ENCODE peak calls at places on chromosomes 6 and 20, in seven cellular contexts. P is breast epithelium, A is OCI-LY7, V is neural progenitor cell, N is body of pancreas, C is heart left ventricle, G is keratinocyte. W is an unnamed sample.

GRCh38 chr6:122187186-122187585 is 212.3 kb upstream of the HSF2 start:
- DNase-seq in P (no peak), A (no peak), V (no peak), N (no peak), C (no peak), G (no peak), W (no peak)

GRCh38 chr20:24648481-24648880 is 179.1 kb downstream of the SYNDIG1 start:
- DNase-seq in P (no peak), A (no peak), V (no peak), N (no peak), C (no peak), G (no peak), W (no peak)

GRCh38 chr6:33877982-33878381 is 74.2 kb upstream of the MLN start:
- DNase-seq in P (no peak), A (no peak), V (no peak), N (peak; percentile 55), C (no peak), G (no peak), W (no peak)

GRCh38 chr6:44535446-44535845 is 147.9 kb downstream of the CDC5L start:
- DNase-seq in P (no peak), A (no peak), V (no peak), N (no peak), C (no peak), G (no peak), W (no peak)

GRCh38 chr6:149347067-149347466 is 29.6 kb downstream of the TAB2 start:
- DNase-seq in P (no peak), A (no peak), V (no peak), N (no peak), C (no peak), G (no peak), W (no peak)

GRCh38 chr20:48962976-48963730 is 41.6 kb downstream of the ARFGEF2 start:
- DNase-seq in P (peak; percentile 56), A (no peak), V (no peak), N (no peak), C (no peak), G (no peak), W (no peak)

GRCh38 chr6:90233994-90234393 is 62.6 kb downstream of the BACH2 start:
- DNase-seq in P (no peak), A (no peak), V (no peak), N (no peak), C (no peak), G (no peak), W (no peak)

GRCh38 chr6:154164397-154164796 is 125.4 kb downstream of the OPRM1 start:
- DNase-seq in P (peak; percentile 66), A (no peak), V (no peak), N (peak; percentile 25), C (no peak), G (no peak), W (no peak)

GRCh38 chr6:132812756-132813172 is 1.6 kb upstream of the RPS12 start:
- DNase-seq in P (no peak), A (no peak), V (peak; percentile 19), N (no peak), C (no peak), G (no peak), W (no peak)

GRCh38 chr6:118419448-118420394 is 128.4 kb upstream of the PLN start:
- DNase-seq in P (no peak), A (no peak), V (no peak), N (no peak), C (no peak), G (no peak), W (no peak)

GRCh38 chr20:29297411-29298270 is 1959.8 kb upstream of the DEFB115 start:
- DNase-seq in P (no peak), A (no peak), V (no peak), N (no peak), C (no peak), G (no peak), W (no peak)

GRCh38 chr20:29298759-29299613 is 1958.5 kb upstream of the DEFB115 start:
- DNase-seq in P (no peak), A (no peak), V (no peak), N (no peak), C (no peak), G (no peak), W (no peak)

GRCh38 chr20:29298271-29298590 is 1959.2 kb upstream of the DEFB115 start:
- DNase-seq in P (no peak), A (no peak), V (no peak), N (no peak), C (no peak), G (no peak), W (no peak)

GRCh38 chr20:29299811-29300578 is 1957.5 kb upstream of the DEFB115 start:
- DNase-seq in P (no peak), A (no peak), V (no peak), N (no peak), C (no peak), G (no peak), W (no peak)

GRCh38 chr20:29296256-29297230 is 1960.9 kb upstream of the DEFB115 start:
- DNase-seq in P (no peak), A (no peak), V (no peak), N (no peak), C (no peak), G (no peak), W (no peak)
- H3K9me3 ChIP-seq in P (peaks cover 50% of the 10 kb centered on the region), A (no peaks in the 10 kb centered on the region), V (no peaks in the 10 kb centered on the region), N (no peaks in the 10 kb centered on the region), C (no peaks in the 10 kb centered on the region), G (peaks cover 25% of the 10 kb centered on the region), W (peaks cover 10% of the 10 kb centered on the region)

GRCh38 chr6:157531169-157531985 is 150.4 kb downstream of the ZDHHC14 start:
- DNase-seq in P (no peak), A (no peak), V (peak; percentile 36), N (no peak), C (no peak), G (no peak), W (no peak)

GRCh38 chr6:157531986-157532365 is 151.0 kb downstream of the ZDHHC14 start:
- DNase-seq in P (no peak), A (no peak), V (no peak), N (no peak), C (no peak), G (no peak), W (no peak)

GRCh38 chr6:157534134-157534871 is 153.3 kb downstream of the ZDHHC14 start:
- DNase-seq in P (no peak), A (no peak), V (no peak), N (no peak), C (no peak), G (no peak), W (no peak)

GRCh38 chr6:157533397-157533814 is 152.4 kb downstream of the ZDHHC14 start:
- DNase-seq in P (no peak), A (no peak), V (peak; percentile 77), N (no peak), C (no peak), G (no peak), W (no peak)

GRCh38 chr6:157532963-157533362 is 152.0 kb downstream of the ZDHHC14 start:
- DNase-seq in P (no peak), A (no peak), V (no peak), N (no peak), C (no peak), G (no peak), W (no peak)
- H3K4me1 ChIP-seq in P (peaks cover 5% of the 10 kb centered on the region), A (peaks cover 9% of the 10 kb centered on the region), V (peaks cover 56% of the 10 kb centered on the region), N (peaks cover 12% of the 10 kb centered on the region), C (peaks cover 7% of the 10 kb centered on the region), G (peaks cover 28% of the 10 kb centered on the region), W (peaks cover 6% of the 10 kb centered on the region)

GRCh38 chr20:50344232-50345071 is 153.8 kb downstream of the CEBPB start:
- DNase-seq in P (no peak), A (peak; percentile 8), V (no peak), N (no peak), C (peak; percentile 27), G (no peak), W (no peak)
- TF ChIP-seq CTCF in P (no peak), A (peak; percentile 50), V (peak; percentile 30), N (peak; percentile 29), C (no peak), G (peak; percentile 28), W (no peak)

DNA sequence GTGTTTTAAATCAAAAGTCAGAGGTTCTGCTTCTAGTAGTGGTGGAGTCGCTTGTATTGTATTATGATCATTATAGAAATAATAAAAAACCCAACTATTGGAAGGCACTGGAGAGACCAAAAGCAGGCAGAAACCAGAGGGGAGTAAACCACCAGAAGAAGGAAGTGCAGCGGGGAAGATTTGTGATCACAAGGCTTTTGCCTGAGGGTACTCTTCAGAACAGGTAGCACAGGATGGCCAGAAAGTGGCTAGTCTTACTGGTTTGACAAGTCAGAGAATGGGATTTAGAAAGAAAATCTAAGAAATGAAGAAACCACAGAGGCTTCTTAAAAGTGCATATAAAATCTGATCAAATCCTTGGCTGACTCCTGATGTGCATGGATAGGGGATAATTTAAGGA is 24.0 kb downstream of the MAPK13 start:
- DNase-seq in P (peak; percentile 53), A (no peak), V (no peak), N (no peak), C (no peak), G (no peak), W (no peak)
- H3K9me3 ChIP-seq in P (no peaks in the 10 kb centered on the region), A (peaks cover 9% of the 10 kb centered on the region), V (peaks cover 6% of the 10 kb centered on the region), N (no peaks in the 10 kb centered on the region), C (no peaks in the 10 kb centered on the region), G (no peaks in the 10 kb centered on the region), W (no peaks in the 10 kb centered on the region)

GRCh38 chr6:52502306-52503029 is 74.4 kb downstream of the TRAM2 start:
- DNase-seq in P (no peak), A (no peak), V (no peak), N (no peak), C (no peak), G (no peak), W (no peak)

GRCh38 chr6:52505726-52506501 is 70.9 kb downstream of the TRAM2 start:
- DNase-seq in P (no peak), A (peak; percentile 46), V (no peak), N (no peak), C (no peak), G (no peak), W (no peak)

GRCh38 chr6:52503344-52503747 is 73.5 kb downstream of the TRAM2 start:
- DNase-seq in P (no peak), A (no peak), V (peak; percentile 62), N (no peak), C (peak; percentile 59), G (no peak), W (no peak)

GRCh38 chr6:52504778-52505127 is 72.1 kb downstream of the TRAM2 start:
- DNase-seq in P (no peak), A (no peak), V (no peak), N (no peak), C (no peak), G (no peak), W (no peak)

GRCh38 chr6:52503853-52504777 is 72.7 kb downstream of the TRAM2 start:
- DNase-seq in P (peak; percentile 97), A (no peak), V (no peak), N (peak; percentile 97), C (peak; percentile 94), G (peak; percentile 98), W (peak; percentile 87)
- H3K4me1 ChIP-seq in P (peaks cover 3% of the 10 kb centered on the region), A (peaks cover 34% of the 10 kb centered on the region), V (peaks cover 8% of the 10 kb centered on the region), N (peaks cover 19% of the 10 kb centered on the region), C (peaks cover 36% of the 10 kb centered on the region), G (peaks cover 44% of the 10 kb centered on the region), W (peaks cover 35% of the 10 kb centered on the region)

GRCh38 chr6:13328076-13328874 is at the start of gene TBC1D7:
- DNase-seq in P (peak; percentile 90), A (peak; percentile 91), V (peak; percentile 94), N (peak; percentile 95), C (peak; percentile 94), G (peak; percentile 49), W (peak; percentile 66)
- TF ChIP-seq CTCF in P (no peak), A (no peak), V (peak; percentile 17), N (peak; percentile 46), C (peak; percentile 23), G (no peak), W (peak; percentile 7)

W was measured in ascending aorta.